ENCODE peak calls at places on chromosomes 12 and 14, in five cellular contexts. Z, G, K, C and E are unnamed samples. For H3F3A and H3K27me3, the result is how much of the 10 kb centered on the place peaks cover.

GRCh38 chr14:77186911-77187648 is 5.5 kb downstream of the TMEM63C start:
- DNase-seq in Z (peak), G (peak), K (peak), C (no peak), E (no peak)

GRCh38 chr12:102407776-102408486 is 72.4 kb downstream of the IGF1 start:
- DNase-seq in Z (no peak), G (peak), K (no peak), C (no peak), E (no peak)

GRCh38 chr14:74595006-74595735 is 16.9 kb downstream of the LTBP2 start:
- DNase-seq in Z (no peak), G (peak), K (no peak), C (peak), E (no peak)

GRCh38 chr14:68232643-68233055 is 413.1 kb downstream of the RAD51B start:
- DNase-seq in Z (no peak), G (peak), K (peak), C (no peak), E (peak)

GRCh38 chr12:93913845-93914244 is 234.5 kb upstream of the PLXNC1 start:
- DNase-seq in Z (no peak), G (peak), K (no peak), C (no peak), E (no peak)

GRCh38 chr14:101199028-101199770 is 295.7 kb upstream of the RTL1 start:
- DNase-seq in Z (no peak), G (no peak), K (no peak), C (peak), E (no peak)

GRCh38 chr14:89422181-89422951 is 5.3 kb upstream of the FOXN3 start:
- DNase-seq in Z (no peak), G (no peak), K (peak), C (no peak), E (no peak)

GRCh38 chr14:70448633-70449032 is 3.3 kb upstream of the ADAM21 start:
- DNase-seq in Z (no peak), G (peak), K (peak), C (no peak), E (no peak)

GRCh38 chr12:94660436-94660835 is 10.1 kb upstream of the TMCC3 start:
- DNase-seq in Z (no peak), G (no peak), K (no peak), C (no peak), E (no peak)

GRCh38 chr14:76937181-76938091 is 91.1 kb downstream of the IRF2BPL start:
- DNase-seq in Z (peak), G (peak), K (no peak), C (peak), E (no peak)

DNA sequence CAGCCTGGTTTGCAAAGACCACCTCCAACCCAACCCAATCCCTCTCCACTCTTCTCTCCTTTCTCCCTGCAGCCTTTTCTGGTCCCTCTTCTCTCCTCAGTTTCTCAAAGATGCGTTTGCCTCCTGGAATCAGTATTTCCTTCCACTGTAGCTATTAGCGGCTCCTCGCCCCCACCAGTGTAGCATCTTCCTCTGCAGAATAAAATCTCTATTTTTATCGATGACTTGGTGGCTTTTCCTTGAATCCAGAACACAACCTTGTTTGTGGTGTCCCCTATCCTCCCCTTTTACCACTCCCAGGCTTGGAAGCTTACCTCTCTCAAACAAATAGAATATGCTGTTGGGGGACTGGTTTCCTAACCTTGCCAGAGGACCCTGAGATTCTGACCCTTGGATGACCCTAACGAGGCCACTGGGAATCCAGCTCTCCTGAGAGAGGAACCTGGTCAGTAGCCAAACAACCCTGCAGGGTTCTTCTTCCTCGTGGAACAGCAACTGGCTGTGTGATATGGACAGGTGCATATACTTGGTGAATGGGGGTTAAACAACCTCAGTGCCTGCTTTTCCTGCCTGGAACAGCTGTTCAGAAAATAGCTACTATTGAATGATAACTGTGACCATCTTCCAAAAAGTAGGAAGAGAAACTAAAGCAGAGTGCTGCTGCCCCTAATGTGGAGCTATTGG is 4.4 kb downstream of the WNT1 start:
- DNase-seq in Z (no peak), G (no peak), K (no peak), C (no peak), E (no peak)
- H3F3A ChIP-seq in Z (under half), G (under half), K (under half), C (under half), E (under half)

GRCh38 chr12:46451276-46452021 is 78.9 kb upstream of the SLC38A2 start:
- DNase-seq in Z (no peak), G (peak), K (peak), C (no peak), E (no peak)

GRCh38 chr12:46452061-46452615 is 79.6 kb upstream of the SLC38A2 start:
- DNase-seq in Z (no peak), G (peak), K (peak), C (no peak), E (no peak)

GRCh38 chr12:46449161-46449715 is 76.7 kb upstream of the SLC38A2 start:
- DNase-seq in Z (no peak), G (no peak), K (no peak), C (no peak), E (no peak)

GRCh38 chr12:46449856-46450255 is 77.3 kb upstream of the SLC38A2 start:
- DNase-seq in Z (no peak), G (no peak), K (no peak), C (no peak), E (no peak)

DNA sequence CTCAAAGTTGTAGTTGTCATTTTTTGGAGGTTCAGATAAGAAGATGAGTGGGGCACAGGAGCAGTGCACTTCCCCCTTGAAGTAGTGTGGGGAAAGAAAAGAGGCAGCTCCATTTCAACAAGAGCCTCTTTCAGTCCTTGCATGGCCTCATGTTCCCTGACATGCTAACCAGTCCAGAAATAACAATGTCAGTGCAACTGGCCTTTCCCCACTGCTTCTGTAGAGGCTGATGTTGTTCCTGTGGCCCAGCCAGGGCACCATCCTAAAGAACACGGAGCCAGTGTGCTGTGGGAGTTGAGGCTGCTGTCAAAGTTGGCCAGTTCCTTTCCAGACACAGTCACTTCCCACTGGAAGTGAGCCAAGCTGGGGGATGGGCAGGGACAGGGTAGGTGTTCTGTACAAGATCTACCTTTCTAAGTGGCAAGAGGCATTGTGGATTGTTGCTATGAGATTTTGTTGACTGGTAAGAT is 77.7 kb upstream of the SLC38A2 start:
- DNase-seq in Z (no peak), G (no peak), K (peak), C (no peak), E (no peak)
- TF ChIP-seq EZH2phosphoT487 in Z (no peak), G (no peak), K (no peak), C (no peak), E (no peak)

GRCh38 chr14:69260979-69261605 is 1.1 kb downstream of the GALNT16 start:
- DNase-seq in Z (peak), G (peak), K (peak), C (peak), E (peak)
- H3K27me3 ChIP-seq in Z (half or more), G (under half), K (half or more), C (under half), E (under half)

DNA sequence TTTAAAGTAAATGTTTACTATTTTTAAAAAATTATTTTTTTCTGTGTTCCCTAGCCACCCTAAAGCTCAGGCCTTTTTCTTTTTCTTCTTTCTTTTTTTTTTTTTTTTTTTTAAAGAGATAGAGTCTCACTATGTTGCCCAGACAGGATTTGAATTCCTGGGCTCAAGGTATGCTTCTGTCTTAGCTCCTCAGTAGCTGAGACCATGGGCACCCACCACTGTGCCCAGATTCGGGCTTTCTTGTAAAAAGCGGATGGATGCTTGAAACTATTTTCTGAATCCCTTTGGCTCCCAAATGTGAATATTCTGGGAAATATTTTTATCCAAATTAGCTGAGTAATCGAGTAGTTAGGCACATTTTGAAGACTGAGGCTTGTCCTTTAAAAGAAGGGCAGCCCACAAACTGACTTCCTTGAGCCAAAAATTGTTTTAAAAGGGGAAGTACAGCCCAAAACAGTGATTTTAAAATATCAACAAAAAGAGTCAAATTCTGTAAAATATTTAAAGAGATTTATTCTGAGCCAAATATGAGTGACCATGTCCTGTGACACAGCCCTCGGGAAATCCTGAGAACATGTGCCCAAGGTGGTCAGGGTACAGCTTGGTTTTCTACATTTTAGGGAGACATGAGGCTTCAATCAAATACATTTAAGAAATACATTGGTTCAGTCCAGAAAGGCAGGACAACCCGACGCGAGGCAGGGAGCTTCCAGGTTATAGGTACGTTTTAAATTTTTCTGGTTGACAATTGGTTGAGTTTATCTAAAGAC is 28.8 kb upstream of the HIGD1C start:
- DNase-seq in Z (no peak), G (peak), K (no peak), C (no peak), E (no peak)
- H3F3A ChIP-seq in Z (under half), G (under half), K (under half), C (under half), E (half or more)

GRCh38 chr14:58875613-58876012 is 237.9 kb downstream of the DACT1 start:
- DNase-seq in Z (no peak), G (no peak), K (no peak), C (no peak), E (no peak)

GRCh38 chr14:58871972-58872530 is 234.3 kb downstream of the DACT1 start:
- DNase-seq in Z (no peak), G (peak), K (peak), C (no peak), E (no peak)

GRCh38 chr14:58876613-58877012 is 238.9 kb downstream of the DACT1 start:
- DNase-seq in Z (no peak), G (peak), K (no peak), C (no peak), E (no peak)

GRCh38 chr14:58878740-58879139 is 241.0 kb downstream of the DACT1 start:
- DNase-seq in Z (peak), G (no peak), K (peak), C (no peak), E (no peak)

GRCh38 chr14:58873228-58873953 is 235.6 kb downstream of the DACT1 start:
- DNase-seq in Z (no peak), G (no peak), K (no peak), C (no peak), E (no peak)
- TF ChIP-seq EZH2phosphoT487 in Z (no peak), G (no peak), K (no peak), C (no peak), E (no peak)